ENCODE peak calls at places on chromosome 6, in eight cellular contexts. S is GM12878; Z is Peyer's patch; E is uterus; I is IMR-90; O is naive thymus-derived CD4-positive, alpha-beta T cell; H is psoas muscle; B is GM23338. P is an unnamed sample.

GRCh38 chr6:160063771-160064413 is 57.7 kb upstream of the SLC22A1 start:
- DNase-seq in H (peak), O (no peak), Z (no peak), I (no peak), E (no peak), B (no peak), S (no peak), P (no peak)

GRCh38 chr6:34985236-34985635 is 96.2 kb downstream of the ANKS1A start:
- DNase-seq in I (no peak), H (no peak), Z (no peak), O (no peak), E (no peak), B (no peak), S (no peak), P (no peak)

GRCh38 chr6:150016324-150017185 is 8.8 kb downstream of the RAET1L start:
- DNase-seq in I (peak), O (peak), B (peak), E (no peak), S (no peak), Z (peak), H (no peak), P (peak)

GRCh38 chr6:130020892-130021483 is 2.6 kb downstream of the L3MBTL3 start:
- DNase-seq in O (peak), I (peak), E (peak), S (peak), Z (peak), H (peak), B (peak), P (peak)

GRCh38 chr6:150087336-150087735 is 18.4 kb upstream of the ULBP3 start:
- DNase-seq in H (no peak), O (no peak), I (no peak), S (no peak), E (no peak), Z (no peak), B (no peak), P (no peak)

GRCh38 chr6:163092846-163093245 is 321.7 kb upstream of the QKI start:
- DNase-seq in O (no peak), Z (no peak), B (no peak), E (no peak), I (no peak), H (no peak), S (no peak), P (no peak)

GRCh38 chr6:13531956-13532355 is 42.4 kb upstream of the SIRT5 start:
- DNase-seq in Z (no peak), S (no peak), O (no peak), H (no peak), B (peak), E (no peak), I (no peak), P (no peak)

GRCh38 chr6:108176281-108177089 is 10.7 kb downstream of the NR2E1 start:
- DNase-seq in Z (no peak), B (peak), O (no peak), I (no peak), E (no peak), S (no peak), H (no peak), P (no peak)

GRCh38 chr6:43147691-43148477 is 23.2 kb upstream of the SRF start:
- DNase-seq in Z (no peak), S (no peak), E (no peak), B (no peak), I (no peak), H (no peak), O (no peak), P (no peak)

GRCh38 chr6:117502580-117502979 is 20.1 kb downstream of the DCBLD1 start:
- DNase-seq in H (no peak), Z (no peak), E (no peak), B (no peak), I (peak), S (no peak), O (no peak), P (no peak)

GRCh38 chr6:118350881-118351430 is 197.1 kb upstream of the PLN start:
- DNase-seq in E (no peak), O (no peak), S (no peak), B (no peak), Z (no peak), H (no peak), I (peak), P (no peak)

GRCh38 chr6:117075218-117075617 is 190.1 kb upstream of the VGLL2 start:
- DNase-seq in E (no peak), S (no peak), I (no peak), O (no peak), H (no peak), Z (no peak), B (no peak), P (no peak)

GRCh38 chr6:23180504-23181293 is 611.3 kb downstream of the HDGFL1 start:
- DNase-seq in O (no peak), B (peak), E (peak), S (no peak), Z (no peak), I (peak), H (no peak), P (no peak)
- H3K4me3 ChIP-seq in O (no peak), B (no peak), E (no peak), S (no peak), Z (no peak), I (no peak), H (no peak), P (no peak)

GRCh38 chr6:32108727-32109113 is 418 bp downstream of the TNXB start:
- DNase-seq in E (no peak), O (no peak), H (no peak), S (no peak), Z (no peak), I (no peak), B (no peak), P (no peak)

GRCh38 chr6:32107447-32107846 is 1.7 kb downstream of the TNXB start:
- DNase-seq in O (no peak), B (no peak), S (no peak), I (no peak), Z (no peak), E (peak), H (no peak), P (no peak)

GRCh38 chr6:32109114-32109764 is at the start of gene TNXB:
- DNase-seq in O (no peak), Z (no peak), S (no peak), B (no peak), E (peak), I (no peak), H (peak), P (no peak)

GRCh38 chr6:32109765-32110160 is 625 bp upstream of the TNXB start:
- DNase-seq in I (no peak), E (no peak), O (no peak), S (no peak), B (no peak), Z (no peak), H (no peak), P (no peak)

GRCh38 chr6:32108094-32108627 is 977 bp downstream of the TNXB start:
- DNase-seq in B (peak), H (peak), O (no peak), E (peak), Z (no peak), I (peak), S (no peak), P (no peak)
- H3K4me3 ChIP-seq in B (peak), H (peak), O (no peak), E (peak), Z (peak), I (no peak), S (no peak), P (no peak)

GRCh38 chr6:36677059-36677749 is 1.3 kb upstream of the CDKN1A start:
- DNase-seq in S (no peak), E (no peak), H (no peak), B (no peak), O (no peak), Z (no peak), I (no peak), P (no peak)
- H3K4me3 ChIP-seq in S (peak), E (no peak), H (peak), B (peak), O (no peak), Z (no peak), I (no peak), P (peak)

DNA sequence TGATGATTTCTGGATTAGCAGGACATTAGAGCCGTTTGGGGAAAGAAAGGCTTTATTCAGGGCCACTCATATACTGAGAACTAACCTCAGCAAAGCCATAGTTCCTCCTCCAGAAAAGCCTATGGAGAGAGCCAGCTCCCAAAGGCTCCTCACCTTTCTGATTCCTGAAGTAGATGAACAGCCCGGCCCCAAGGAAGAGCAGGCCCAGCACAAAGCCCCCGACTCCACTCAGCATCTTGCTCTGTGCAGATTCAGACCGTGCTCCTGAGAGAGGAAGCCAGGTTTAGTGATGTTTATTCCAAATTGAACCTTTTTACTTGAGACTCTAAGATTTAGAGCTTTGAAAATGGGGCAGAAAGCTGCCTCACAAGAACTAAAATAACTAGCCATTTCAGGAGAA is 9.1 kb downstream of the HLA-DRB1 start:
- DNase-seq in E (no peak), S (no peak), H (no peak), Z (no peak), I (no peak), B (no peak), O (no peak), P (no peak)
- H3K4me3 ChIP-seq in E (no peak), S (no peak), H (no peak), Z (no peak), I (no peak), B (no peak), O (no peak), P (no peak)

DNA sequence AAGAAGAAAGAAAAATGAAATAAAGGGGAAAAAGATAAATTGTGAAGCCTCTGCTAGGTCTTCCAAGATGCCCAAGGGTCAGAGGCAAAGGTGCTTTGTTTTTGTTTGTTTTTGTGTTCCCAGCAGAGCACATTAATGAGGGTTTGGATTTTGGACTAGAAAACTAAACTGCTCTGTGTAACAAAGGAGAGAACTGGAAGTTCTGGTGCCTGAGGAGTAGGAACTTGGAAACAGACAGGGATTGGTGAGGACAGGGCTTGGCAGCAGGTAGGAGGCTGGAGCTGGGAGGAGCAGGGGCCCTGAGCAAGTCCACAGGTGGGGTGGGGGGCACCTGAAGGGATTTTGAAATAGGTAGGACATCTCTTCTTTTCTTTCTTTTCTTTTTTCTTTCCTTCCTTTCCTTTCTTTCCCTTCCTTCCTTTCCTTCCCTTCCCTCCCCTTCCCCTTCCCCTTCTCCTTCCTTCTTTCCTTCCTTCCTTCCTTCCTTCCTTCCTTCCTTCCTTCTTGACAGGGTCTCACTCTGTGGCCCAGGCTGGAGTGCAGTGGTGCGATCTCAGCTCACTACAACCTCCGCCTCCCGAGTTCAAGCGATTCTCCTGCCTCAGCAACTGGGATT is 15.3 kb upstream of the ABRACL start:
- DNase-seq in Z (no peak), O (no peak), I (no peak), H (no peak), S (no peak), E (no peak), B (no peak), P (no peak)
- H3K4me3 ChIP-seq in Z (no peak), O (no peak), I (no peak), H (no peak), S (no peak), E (no peak), B (no peak), P (no peak)

GRCh38 chr6:68122032-68122431 is 513.0 kb upstream of the ADGRB3 start:
- DNase-seq in Z (no peak), B (peak), I (no peak), H (no peak), O (no peak), E (no peak), S (no peak), P (no peak)

GRCh38 chr6:68126089-68126749 is 508.9 kb upstream of the ADGRB3 start:
- DNase-seq in H (no peak), O (no peak), I (no peak), Z (no peak), S (peak), E (no peak), B (no peak), P (peak)

GRCh38 chr6:68128211-68128610 is 506.9 kb upstream of the ADGRB3 start:
- DNase-seq in S (no peak), I (no peak), E (no peak), H (no peak), Z (no peak), B (no peak), O (no peak), P (no peak)

GRCh38 chr6:68127066-68127465 is 508.0 kb upstream of the ADGRB3 start:
- DNase-seq in E (no peak), B (no peak), H (no peak), I (no peak), S (no peak), O (no peak), Z (no peak), P (peak)
- H3K4me3 ChIP-seq in E (no peak), B (no peak), H (no peak), I (no peak), S (no peak), O (no peak), Z (no peak), P (no peak)

DNA sequence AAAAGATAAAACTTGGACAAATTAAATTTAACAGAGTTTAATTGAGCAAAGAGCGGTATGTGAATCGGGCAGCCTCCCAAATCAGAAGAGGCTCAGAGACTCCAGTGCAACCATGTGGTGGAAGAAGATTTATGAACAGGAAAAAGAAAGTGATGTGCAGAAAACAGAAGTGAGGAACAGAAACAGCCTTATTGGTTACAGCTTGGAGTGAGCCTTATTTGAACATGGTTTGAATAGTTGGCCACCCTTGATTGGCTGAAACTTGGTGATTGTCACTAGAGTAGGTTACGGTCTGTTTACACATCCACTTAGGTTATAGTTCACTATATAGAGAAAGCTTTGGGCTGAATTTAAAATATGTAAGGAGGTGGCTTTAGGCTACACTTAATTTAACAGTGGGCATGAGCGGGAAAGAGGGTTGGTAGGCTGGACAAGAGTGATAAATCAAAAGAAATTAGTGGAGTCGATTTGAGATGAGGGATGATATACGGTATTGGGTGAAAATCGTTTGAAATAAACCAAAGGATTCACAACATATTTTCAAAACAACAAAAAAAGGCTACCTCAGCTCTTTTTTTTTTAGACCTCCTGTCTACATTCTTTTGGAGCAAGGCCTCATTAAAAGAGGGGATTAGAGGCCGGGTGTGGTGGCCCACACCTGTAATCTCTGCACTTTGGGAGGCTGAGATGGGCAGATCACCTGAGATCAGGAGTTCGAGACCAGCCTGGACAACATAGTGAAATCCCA is 84.3 kb upstream of the PREP start:
- DNase-seq in S (no peak), I (no peak), Z (no peak), H (no peak), B (no peak), O (no peak), E (no peak), P (no peak)
- H3K4me3 ChIP-seq in S (no peak), I (no peak), Z (no peak), H (no peak), B (no peak), O (no peak), E (no peak), P (no peak)

GRCh38 chr6:29674008-29674407 is 6.9 kb downstream of the ZFP57 start:
- DNase-seq in H (no peak), I (no peak), B (no peak), E (no peak), Z (no peak), S (no peak), O (no peak), P (no peak)
- H3K4me3 ChIP-seq in H (no peak), I (no peak), B (no peak), E (no peak), Z (no peak), S (no peak), O (no peak), P (no peak)